ENCODE peak calls at places on chromosomes 6 and 20, in eight cellular contexts. W, M, P, V, S, Y, H and Q are unnamed samples.

GRCh38 chr20:1942486-1943266 is 47.5 kb downstream of the SIRPA start:
- DNase-seq in W (no peak), M (no peak), P (no peak), V (no peak), S (no peak), Y (peak; percentile 15), H (no peak), Q (no peak)

GRCh38 chr20:36384022-36384619 is 78.0 kb downstream of the DLGAP4 start:
- DNase-seq in W (peak; percentile 8), M (no peak), P (no peak), V (peak; percentile 45), S (peak; percentile 83), Y (no peak), H (peak; percentile 97), Q (peak; percentile 8)

GRCh38 chr20:47950557-47951283 is 165.4 kb upstream of the SULF2 start:
- DNase-seq in W (no peak), M (no peak), P (no peak), V (no peak), S (no peak), Y (no peak), H (no peak), Q (no peak)

GRCh38 chr6:55528624-55529023 is 50.4 kb downstream of the HMGCLL1 start:
- DNase-seq in W (no peak), M (peak; percentile 3), P (no peak), V (peak; percentile 78), S (no peak), Y (no peak), H (peak; percentile 52), Q (peak; percentile 35)

GRCh38 chr6:47111685-47112084 is 69.6 kb upstream of the ADGRF1 start:
- DNase-seq in W (no peak), M (peak; percentile 13), P (no peak), V (no peak), S (no peak), Y (no peak), H (peak; percentile 60), Q (peak; percentile 60)

GRCh38 chr6:152575621-152576150 is 61.5 kb downstream of the SYNE1 start:
- DNase-seq in W (no peak), M (no peak), P (no peak), V (no peak), S (no peak), Y (peak; percentile 52), H (no peak), Q (no peak)

GRCh38 chr20:49969946-49970345 is 12.8 kb upstream of the SNAI1 start:
- DNase-seq in W (no peak), M (no peak), P (no peak), V (peak; percentile 76), S (no peak), Y (no peak), H (no peak), Q (no peak)

GRCh38 chr6:108781419-108782110 is 66.7 kb upstream of the ARMC2 start:
- DNase-seq in W (no peak), M (no peak), P (no peak), V (no peak), S (no peak), Y (no peak), H (peak; percentile 77), Q (peak; percentile 6)

GRCh38 chr6:27518881-27519795 is 46.2 kb upstream of the ZNF184 start:
- DNase-seq in W (peak; percentile 55), M (peak; percentile 79), P (peak; percentile 76), V (peak; percentile 77), S (peak; percentile 75), Y (peak; percentile 51), H (peak; percentile 90), Q (peak; percentile 89)

GRCh38 chr20:44154521-44155001 is 32.4 kb downstream of the JPH2 start:
- DNase-seq in W (no peak), M (no peak), P (peak; percentile 78), V (no peak), S (no peak), Y (no peak), H (peak; percentile 71), Q (no peak)

GRCh38 chr20:34052414-34052813 is 58.7 kb downstream of the RALY start:
- DNase-seq in W (no peak), M (no peak), P (no peak), V (no peak), S (no peak), Y (no peak), H (no peak), Q (no peak)

GRCh38 chr6:107330190-107330589 is 129.2 kb downstream of the PDSS2 start:
- DNase-seq in W (no peak), M (no peak), P (no peak), V (peak; percentile 91), S (no peak), Y (peak; percentile 68), H (no peak), Q (no peak)

GRCh38 chr6:33819021-33819420 is 15.2 kb upstream of the MLN start:
- DNase-seq in W (no peak), M (no peak), P (no peak), V (no peak), S (no peak), Y (no peak), H (no peak), Q (no peak)

DNA sequence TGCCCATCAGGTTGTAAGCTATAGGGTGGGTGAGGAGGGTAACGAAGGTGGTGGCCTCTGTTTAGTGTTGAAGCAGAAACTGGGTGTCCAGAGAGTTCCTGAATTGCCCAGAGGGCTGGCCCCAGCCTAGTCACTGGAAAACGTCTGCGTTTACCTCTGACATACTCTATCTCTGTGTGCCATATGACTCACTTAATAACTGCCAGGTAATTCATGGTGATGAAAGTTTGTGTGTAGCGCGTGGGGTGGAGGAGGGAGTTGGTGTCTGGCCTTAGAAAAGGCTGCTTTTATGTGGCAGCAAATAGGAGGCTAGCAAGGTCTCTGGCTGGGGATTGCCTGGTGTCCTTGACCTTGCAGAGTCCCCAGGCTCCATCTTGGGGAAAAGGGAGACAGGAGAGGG is 47.3 kb downstream of the SLC35D3 start:
- DNase-seq in W (peak; percentile 13), M (no peak), P (no peak), V (no peak), S (peak; percentile 67), Y (no peak), H (no peak), Q (no peak)
- H3K27ac ChIP-seq in W (peak overlapping the region; percentile 69), M (no peak overlapping the region), P (no peak overlapping the region), V (no peak overlapping the region), S (peak overlapping the region; percentile 59), Y (no peak overlapping the region), H (no peak overlapping the region), Q (no peak overlapping the region)

DNA sequence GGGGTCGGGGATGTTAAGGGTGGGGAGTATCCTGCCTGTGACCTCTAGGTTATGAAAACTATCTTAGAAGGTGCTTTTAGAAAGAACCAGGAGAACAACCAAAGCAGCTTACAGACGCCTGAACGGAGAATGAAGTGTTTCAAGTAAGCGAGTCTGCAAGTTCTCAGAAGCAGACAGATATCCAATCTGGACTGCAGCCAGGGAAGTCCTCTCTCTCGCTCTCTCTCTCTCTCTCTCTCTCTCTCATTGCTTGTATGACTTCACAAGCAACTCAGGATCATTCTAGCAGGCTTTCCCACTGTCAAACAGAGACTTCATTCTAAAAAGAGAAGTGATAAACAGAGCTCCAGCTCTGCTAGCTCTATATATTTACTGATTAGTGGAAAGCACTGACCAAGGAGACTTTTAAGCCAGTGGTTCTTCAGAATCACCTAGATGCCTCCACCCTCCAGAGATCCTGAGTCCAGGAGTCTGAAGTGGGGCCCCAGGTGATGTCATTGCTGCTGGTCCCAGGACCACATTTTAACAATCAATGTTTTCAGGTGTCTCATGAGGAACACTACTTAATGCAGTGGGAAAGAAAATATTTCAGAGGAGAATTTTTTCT is 6.0 kb downstream of the TCF21 start:
- DNase-seq in W (peak; percentile 62), M (peak; percentile 65), P (no peak), V (no peak), S (peak; percentile 82), Y (no peak), H (no peak), Q (no peak)
- TF ChIP-seq CTCF in W (no peak), M (no peak), P (no peak), V (no peak), S (no peak), Y (no peak), H (no peak), Q (no peak)

DNA sequence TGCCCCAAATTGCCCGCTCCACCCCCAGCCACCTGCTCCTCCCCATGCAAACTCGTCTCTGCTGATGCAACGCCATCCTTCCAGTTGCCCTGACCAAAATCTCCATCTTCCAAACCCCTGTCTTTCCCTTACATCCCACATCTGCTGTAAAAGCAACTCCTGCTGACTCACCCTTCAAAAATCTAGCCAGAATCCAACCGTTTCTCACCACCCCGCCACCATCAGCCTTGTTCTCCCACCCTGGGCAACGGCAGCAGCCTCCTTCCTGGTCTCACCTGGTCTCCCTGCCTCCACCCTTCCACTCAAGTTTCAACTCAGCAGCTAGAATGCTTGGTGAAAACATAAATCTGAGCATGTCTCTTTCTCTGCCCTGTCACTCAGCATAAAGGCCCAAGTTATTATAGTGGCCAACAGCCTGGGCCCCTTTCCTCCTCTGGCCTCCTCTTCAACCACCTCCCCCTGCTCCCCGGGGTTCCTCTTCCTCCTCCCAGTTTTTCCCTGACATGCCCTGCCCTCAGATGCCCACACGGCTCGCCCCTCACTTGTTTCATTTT is 7.2 kb upstream of the SYNJ2 start:
- DNase-seq in W (no peak), M (no peak), P (no peak), V (no peak), S (no peak), Y (peak; percentile 10), H (peak; percentile 52), Q (peak; percentile 50)
- H3K4me3 ChIP-seq in W (no peak overlapping the region), M (no peak overlapping the region), P (no peak overlapping the region), V (no peak overlapping the region), S (no peak overlapping the region), Y (no peak overlapping the region), H (no peak overlapping the region), Q (no peak overlapping the region)

GRCh38 chr6:119446623-119447008 is 97.1 kb upstream of the MAN1A1 start:
- DNase-seq in W (peak; percentile 36), M (peak; percentile 42), P (peak; percentile 72), V (no peak), S (no peak), Y (peak; percentile 71), H (no peak), Q (peak; percentile 63)
- H3K27ac ChIP-seq in W (no peak overlapping the region), M (no peak overlapping the region), P (peak overlapping the region; percentile 54), V (no peak overlapping the region), S (no peak overlapping the region), Y (no peak overlapping the region), H (no peak overlapping the region), Q (peak overlapping the region; percentile 67)

GRCh38 chr6:130730600-130730999 is 96.6 kb upstream of the SMLR1 start:
- DNase-seq in W (no peak), M (no peak), P (no peak), V (no peak), S (no peak), Y (no peak), H (no peak), Q (no peak)
- TF ChIP-seq CTCF in W (no peak), M (no peak), P (no peak), V (no peak), S (no peak), Y (no peak), H (no peak), Q (no peak)